ENCODE peak calls at places on chromosomes 3 and 15, in six cellular contexts. X, K, D, Y, H and T are unnamed samples.

GRCh38 chr3:39063143-39063542 is 11.3 kb downstream of the WDR48 start:
- DNase-seq in Y (no peak), X (no peak), D (no peak), H (no peak), K (no peak), T (no peak)

GRCh38 chr15:100769043-100769974 is 110.3 kb upstream of the ALDH1A3 start:
- DNase-seq in H (no peak), K (no peak), D (no peak), Y (no peak), X (no peak), T (no peak)

GRCh38 chr3:14019459-14019858 is 105.2 kb downstream of the CHCHD4 start:
- DNase-seq in K (no peak), X (no peak), Y (no peak), D (peak), H (no peak), T (no peak)

GRCh38 chr15:90300988-90301715 is 35.7 kb downstream of the NGRN start:
- DNase-seq in X (peak), D (peak), H (peak), K (peak), Y (peak), T (peak)

GRCh38 chr3:108221403-108221802 is 821 bp downstream of the IFT57 start:
- DNase-seq in X (peak), H (no peak), K (peak), Y (no peak), D (no peak), T (no peak)

GRCh38 chr3:124563376-124563775 is 166.9 kb upstream of the UMPS start:
- DNase-seq in K (peak), H (no peak), X (no peak), D (peak), Y (peak), T (no peak)

GRCh38 chr3:135762188-135762853 is 203.2 kb upstream of the PPP2R3A start:
- DNase-seq in X (peak), D (no peak), H (no peak), Y (no peak), K (no peak), T (peak)

GRCh38 chr3:95627697-95628096 is 1186.7 kb upstream of the EPHA6 start:
- DNase-seq in D (no peak), K (no peak), H (no peak), Y (no peak), X (no peak), T (no peak)

GRCh38 chr15:25803541-25803940 is 59.6 kb downstream of the ATP10A start:
- DNase-seq in X (no peak), H (no peak), K (no peak), D (no peak), Y (no peak), T (no peak)

GRCh38 chr3:111831840-111832239 is 27.2 kb upstream of the PHLDB2 start:
- DNase-seq in H (no peak), D (no peak), K (no peak), X (no peak), Y (no peak), T (peak)

GRCh38 chr3:131091768-131092167 is 65.1 kb downstream of the NEK11 start:
- DNase-seq in X (peak), H (no peak), K (peak), Y (peak), D (peak), T (peak)

GRCh38 chr3:127680790-127681189 is 8.0 kb downstream of the ABTB1 start:
- DNase-seq in D (no peak), H (no peak), K (no peak), X (no peak), Y (no peak), T (no peak)

GRCh38 chr3:10116138-10116460 is 624 bp downstream of the BRK1 start:
- DNase-seq in K (peak), H (no peak), D (no peak), Y (peak), X (no peak), T (no peak)

GRCh38 chr3:129553771-129554170 is 10.8 kb downstream of the H1-8 start:
- DNase-seq in Y (no peak), X (no peak), K (no peak), D (no peak), H (no peak), T (peak)

GRCh38 chr15:79522656-79523055 is 90.5 kb downstream of the MINAR1 start:
- DNase-seq in Y (no peak), X (peak), H (no peak), D (no peak), K (peak), T (no peak)

GRCh38 chr3:161549251-161549650 is 52.6 kb downstream of the OTOL1 start:
- DNase-seq in Y (no peak), K (peak), X (no peak), D (no peak), H (no peak), T (no peak)

GRCh38 chr3:30198162-30198561 is 408.2 kb upstream of the TGFBR2 start:
- DNase-seq in K (peak), H (no peak), D (no peak), Y (no peak), X (no peak), T (no peak)

GRCh38 chr3:23174426-23175039 is 28.6 kb upstream of the UBE2E2 start:
- DNase-seq in K (no peak), X (peak), Y (no peak), D (no peak), H (no peak), T (no peak)

GRCh38 chr15:90667063-90667754 is 49.9 kb upstream of the BLM start:
- DNase-seq in X (no peak), H (no peak), Y (no peak), K (peak), D (no peak), T (no peak)

GRCh38 chr15:63610209-63610841 is 13.1 kb downstream of the FBXL22 start:
- DNase-seq in K (peak), X (peak), D (peak), H (peak), Y (peak), T (peak)

GRCh38 chr3:196528639-196529233 is 13.6 kb upstream of the SMCO1 start:
- DNase-seq in Y (peak), D (peak), X (peak), H (peak), K (peak), T (peak)

GRCh38 chr3:133408961-133409360 is 9.1 kb downstream of the BFSP2 start:
- DNase-seq in X (no peak), H (no peak), D (no peak), Y (peak), K (no peak), T (no peak)

GRCh38 chr15:70494861-70495571 is 268.3 kb downstream of the UACA start:
- DNase-seq in X (peak), D (peak), H (no peak), K (peak), Y (peak), T (no peak)

GRCh38 chr3:142447852-142448315 is at the start of gene XRN1:
- DNase-seq in K (peak), X (peak), Y (peak), H (peak), D (peak), T (peak)

GRCh38 chr3:142448424-142448823 is 587 bp upstream of the XRN1 start:
- DNase-seq in D (no peak), Y (no peak), X (no peak), H (no peak), K (no peak), T (no peak)

GRCh38 chr3:142447308-142447851 is 457 bp downstream of the XRN1 start:
- DNase-seq in Y (peak), H (peak), X (peak), D (peak), K (peak), T (peak)

GRCh38 chr3:142444343-142444742 is 3.5 kb downstream of the XRN1 start:
- DNase-seq in Y (no peak), X (no peak), H (no peak), K (no peak), D (no peak), T (no peak)

DNA sequence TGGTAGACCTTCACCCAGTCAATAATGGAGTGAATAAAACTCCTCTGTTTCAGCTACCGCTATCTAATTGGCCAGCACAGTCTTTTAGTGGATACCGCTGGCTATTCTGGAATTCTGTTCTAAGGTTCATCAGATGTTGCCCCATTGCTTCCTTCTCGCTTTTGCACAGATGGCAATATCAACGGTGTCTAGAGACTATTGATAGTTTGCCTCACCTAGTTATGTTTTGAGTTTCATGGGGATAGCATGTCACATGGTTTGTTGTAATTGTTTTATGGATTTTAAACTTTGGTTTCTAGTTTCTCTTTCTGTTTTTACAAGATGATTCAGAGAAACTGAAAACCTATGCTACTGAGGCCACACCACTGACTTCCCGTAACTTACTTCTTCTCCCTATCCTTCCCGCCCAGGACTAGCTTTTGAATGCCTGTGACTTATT is 2.0 kb downstream of the XRN1 start:
- DNase-seq in D (no peak), K (peak), X (no peak), Y (peak), H (peak), T (no peak)
- H3K4me3 ChIP-seq in D (no peak), K (peak), X (peak), Y (peak), H (peak), T (no peak)

GRCh38 chr15:67853454-67853853 is 13.6 kb upstream of the RNU6-1 start:
- DNase-seq in D (no peak), K (no peak), Y (no peak), X (no peak), H (no peak), T (no peak)

GRCh38 chr15:67855842-67856241 is 16.0 kb upstream of the RNU6-1 start:
- DNase-seq in K (no peak), Y (no peak), H (no peak), X (no peak), D (no peak), T (no peak)

GRCh38 chr15:67857220-67857619 is 17.4 kb upstream of the RNU6-1 start:
- DNase-seq in H (no peak), D (no peak), X (no peak), Y (no peak), K (no peak), T (no peak)

GRCh38 chr15:67852433-67852832 is 12.6 kb upstream of the RNU6-1 start:
- DNase-seq in H (no peak), X (no peak), D (no peak), Y (no peak), K (no peak), T (no peak)

DNA sequence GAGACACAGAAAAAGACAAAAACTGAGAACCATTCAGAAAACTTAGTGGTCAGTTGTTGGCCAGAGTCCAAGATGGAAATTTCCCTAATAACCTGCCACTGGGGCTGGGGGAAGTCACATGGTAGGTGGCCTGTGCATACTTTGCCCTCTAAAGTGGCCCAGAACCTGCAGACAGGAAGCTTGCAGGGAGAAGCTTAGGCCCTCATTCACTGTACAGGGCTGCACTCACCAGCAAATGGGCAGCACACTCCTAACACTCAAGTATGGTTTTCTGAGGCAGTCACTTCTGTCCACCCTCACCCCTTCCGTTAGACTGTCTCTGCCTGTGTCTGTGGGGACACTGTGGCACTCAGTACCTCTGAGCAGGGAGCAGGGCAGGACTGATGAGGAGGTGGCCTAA is 14.5 kb upstream of the RNU6-1 start:
- DNase-seq in X (no peak), K (no peak), Y (no peak), D (no peak), H (no peak), T (no peak)
- H3K4me3 ChIP-seq in X (no peak), K (no peak), Y (no peak), D (no peak), H (no peak), T (no peak)

GRCh38 chr3:116806351-116806750 is 96.8 kb downstream of the TUSC7 start:
- DNase-seq in X (no peak), D (no peak), Y (no peak), K (no peak), H (no peak), T (no peak)

DNA sequence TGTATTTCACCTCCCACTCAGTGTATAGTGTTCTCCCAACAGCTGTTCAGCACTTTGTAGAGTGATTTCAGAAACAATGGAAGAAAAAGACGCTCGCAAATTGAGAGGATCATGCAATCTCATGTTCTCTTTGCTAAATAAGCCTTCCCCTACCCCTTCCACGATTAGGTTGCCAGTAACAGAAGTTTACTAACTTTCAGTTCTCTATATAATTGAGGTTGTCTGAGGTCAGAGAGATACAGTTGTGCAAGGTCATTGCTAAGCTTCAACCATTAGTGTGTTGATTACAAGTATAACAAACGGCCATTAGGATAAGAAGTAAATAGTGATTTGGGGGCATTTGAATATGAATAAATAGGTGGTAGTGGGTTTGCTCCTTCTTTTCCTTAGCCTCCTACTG is 99.6 kb downstream of the TUSC7 start:
- DNase-seq in H (no peak), Y (no peak), K (no peak), D (no peak), X (no peak), T (no peak)
- H3K4me3 ChIP-seq in H (no peak), Y (no peak), K (no peak), D (no peak), X (no peak), T (no peak)

DNA sequence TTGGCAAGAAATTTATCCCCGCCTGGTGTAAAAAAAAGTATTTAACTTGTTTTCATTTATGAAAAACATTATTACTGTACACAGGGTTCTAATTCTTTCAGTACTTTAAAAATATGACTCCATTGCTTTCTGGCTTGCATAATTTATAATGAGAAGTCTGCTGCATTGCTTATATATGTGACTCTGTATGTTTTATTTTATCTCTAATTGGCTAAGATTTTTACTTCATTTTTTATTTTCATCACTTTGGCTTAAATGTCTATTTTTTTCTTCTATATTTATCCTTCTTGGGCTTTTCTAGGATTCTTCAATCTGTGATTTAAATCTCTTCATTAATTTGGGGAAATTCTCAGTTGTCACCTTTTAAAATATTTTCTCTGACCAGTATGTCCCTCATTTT is 636.6 kb upstream of the NR2F2 start:
- DNase-seq in K (peak), X (no peak), Y (no peak), H (no peak), D (no peak), T (no peak)
- H3K4me3 ChIP-seq in K (no peak), X (no peak), Y (no peak), H (no peak), D (no peak), T (no peak)

GRCh38 chr3:142944346-142944745 is 19.1 kb downstream of the PAQR9 start:
- DNase-seq in Y (no peak), K (no peak), X (no peak), D (no peak), H (no peak), T (no peak)

GRCh38 chr3:142946861-142947260 is 16.6 kb downstream of the PAQR9 start:
- DNase-seq in K (no peak), D (no peak), Y (no peak), X (no peak), H (no peak), T (no peak)

GRCh38 chr3:142947799-142948575 is 15.5 kb downstream of the PAQR9 start:
- DNase-seq in H (no peak), Y (peak), X (no peak), K (peak), D (no peak), T (no peak)

GRCh38 chr3:142945023-142945422 is 18.5 kb downstream of the PAQR9 start:
- DNase-seq in X (no peak), Y (no peak), H (no peak), K (no peak), D (no peak), T (no peak)

GRCh38 chr3:142947352-142947751 is 16.1 kb downstream of the PAQR9 start:
- DNase-seq in X (no peak), H (no peak), K (no peak), D (no peak), Y (no peak), T (no peak)
- H3K4me3 ChIP-seq in X (no peak), H (no peak), K (no peak), D (no peak), Y (peak), T (no peak)

DNA sequence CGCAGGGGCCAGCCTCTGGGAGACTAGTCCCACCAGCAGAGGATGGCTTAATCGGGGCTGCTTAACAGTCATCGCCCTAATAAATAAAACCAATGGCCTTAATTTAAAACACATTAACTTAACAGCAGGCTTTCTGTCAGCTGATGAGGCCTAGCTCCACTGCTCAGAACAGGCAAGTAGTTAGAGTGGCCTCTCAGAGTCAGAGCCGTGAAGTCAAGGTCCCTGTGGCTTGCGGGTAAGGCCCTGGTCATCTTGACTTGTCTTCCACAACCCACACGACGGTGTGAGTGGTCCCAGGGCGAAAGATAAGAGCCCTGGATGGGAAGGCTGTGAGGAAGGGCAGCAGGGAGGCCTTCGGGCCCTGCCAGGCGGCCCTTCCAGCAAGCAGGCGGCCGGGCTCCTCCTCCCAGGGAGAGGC is 11.8 kb downstream of the XXYLT1 start:
- DNase-seq in X (no peak), D (peak), H (no peak), K (peak), Y (peak), T (no peak)
- H3K4me3 ChIP-seq in X (peak), D (peak), H (peak), K (peak), Y (peak), T (peak)

GRCh38 chr15:92395176-92395521 is 1.5 kb downstream of the ST8SIA2 start:
- DNase-seq in X (peak), D (no peak), Y (no peak), H (no peak), K (no peak), T (no peak)

GRCh38 chr15:92393287-92393993 is at the start of gene ST8SIA2:
- DNase-seq in Y (no peak), D (peak), K (peak), X (peak), H (peak), T (no peak)

GRCh38 chr15:92395557-92395956 is 1.9 kb downstream of the ST8SIA2 start:
- DNase-seq in Y (no peak), K (no peak), D (no peak), X (no peak), H (no peak), T (no peak)

GRCh38 chr15:92393994-92394326 is 279 bp downstream of the ST8SIA2 start:
- DNase-seq in H (no peak), K (no peak), Y (no peak), X (no peak), D (no peak), T (no peak)

GRCh38 chr15:92394327-92395175 is 870 bp downstream of the ST8SIA2 start:
- DNase-seq in H (no peak), K (no peak), Y (no peak), X (peak), D (no peak), T (no peak)
- H3K4me3 ChIP-seq in H (peak), K (no peak), Y (peak), X (peak), D (peak), T (no peak)

GRCh38 chr3:146746190-146746589 is 141.0 kb upstream of the PLSCR5 start:
- DNase-seq in K (peak), X (no peak), H (no peak), D (no peak), Y (peak), T (no peak)
- H3K4me3 ChIP-seq in K (no peak), X (no peak), H (no peak), D (no peak), Y (no peak), T (no peak)